ENCODE peak calls at places on chromosomes 12 and 14, in six cellular contexts. K is CD8-positive, alpha-beta memory T cell; R is astrocyte; M is thoracic aorta; D is mucosa of descending colon; X is GM12878. Q is an unnamed sample.

GRCh38 chr12:69068431-69068830 is 135.5 kb upstream of the CPM start:
- DNase-seq in K (no peak), R (peak; percentile 57), M (no peak), D (no peak), X (no peak), Q (no peak)

GRCh38 chr12:75720807-75721206 is 209.4 kb upstream of the KRR1 start:
- DNase-seq in K (no peak), R (no peak), M (no peak), D (no peak), X (no peak), Q (no peak)

GRCh38 chr12:27463826-27464554 is 17.5 kb downstream of the SMCO2 start:
- DNase-seq in K (no peak), R (peak; percentile 21), M (no peak), D (peak; percentile 41), X (no peak), Q (no peak)

GRCh38 chr12:53103860-53104305 is 597 bp downstream of the SOAT2 start:
- DNase-seq in K (peak; percentile 19), R (no peak), M (no peak), D (no peak), X (peak; percentile 44), Q (peak; percentile 73)

GRCh38 chr12:93317227-93317626 is 60.5 kb upstream of the NUDT4 start:
- DNase-seq in K (no peak), R (no peak), M (no peak), D (peak; percentile 39), X (no peak), Q (no peak)

GRCh38 chr14:100488057-100488456 is 99.2 kb downstream of the BEGAIN start:
- DNase-seq in K (no peak), R (no peak), M (no peak), D (no peak), X (no peak), Q (no peak)

GRCh38 chr12:133083345-133083744 is 2.6 kb downstream of the ZNF140 start:
- DNase-seq in K (no peak), R (no peak), M (no peak), D (no peak), X (no peak), Q (no peak)

GRCh38 chr14:61565181-61565580 is 130.1 kb upstream of the HIF1A start:
- DNase-seq in K (no peak), R (no peak), M (no peak), D (no peak), X (no peak), Q (no peak)

GRCh38 chr14:100708349-100709217 is 18.1 kb upstream of the DLK1 start:
- DNase-seq in K (no peak), R (no peak), M (no peak), D (peak; percentile 77), X (no peak), Q (no peak)

GRCh38 chr12:92146497-92146828 is 817 bp upstream of the BTG1 start:
- DNase-seq in K (no peak), R (peak; percentile 50), M (no peak), D (no peak), X (no peak), Q (no peak)

GRCh38 chr12:123601602-123602489 is at the start of gene DDX55:
- DNase-seq in K (peak; percentile 85), R (peak; percentile 66), M (no peak), D (peak; percentile 88), X (peak; percentile 23), Q (peak; percentile 80)

GRCh38 chr14:77376380-77376770 is 519 bp downstream of the TMED8 start:
- DNase-seq in K (no peak), R (no peak), M (no peak), D (peak; percentile 53), X (no peak), Q (no peak)

GRCh38 chr14:81062816-81063215 is 107.4 kb downstream of the TSHR start:
- DNase-seq in K (no peak), R (no peak), M (no peak), D (no peak), X (peak; percentile 1), Q (no peak)

GRCh38 chr12:57069522-57069921 is 9.1 kb downstream of the NEMP1 start:
- DNase-seq in K (peak; percentile 75), R (peak; percentile 66), M (no peak), D (no peak), X (no peak), Q (peak; percentile 85)

GRCh38 chr12:12272869-12273268 is 6.0 kb upstream of the LRP6 start:
- DNase-seq in K (no peak), R (peak; percentile 79), M (no peak), D (no peak), X (no peak), Q (no peak)

GRCh38 chr14:104552738-104553125 is 26.8 kb upstream of the C14orf180 start:
- DNase-seq in K (no peak), R (no peak), M (no peak), D (peak; percentile 2), X (no peak), Q (no peak)

GRCh38 chr12:2507811-2508210 is 287.0 kb upstream of the FKBP4 start:
- DNase-seq in K (no peak), R (no peak), M (no peak), D (no peak), X (no peak), Q (no peak)

GRCh38 chr14:99196310-99196650 is 75.7 kb downstream of the BCL11B start:
- DNase-seq in K (no peak), R (no peak), M (no peak), D (no peak), X (no peak), Q (no peak)

GRCh38 chr14:95196268-95196667 is 38.9 kb upstream of the DICER1 start:
- DNase-seq in K (peak; percentile 16), R (no peak), M (no peak), D (no peak), X (no peak), Q (no peak)

GRCh38 chr12:107492393-107493134 is 193.0 kb upstream of the PWP1 start:
- DNase-seq in K (no peak), R (no peak), M (no peak), D (peak; percentile 70), X (no peak), Q (peak; percentile 78)

GRCh38 chr14:77027538-77028383 is 747 bp downstream of the IRF2BPL start:
- DNase-seq in K (peak; percentile 77), R (peak; percentile 65), M (no peak), D (peak; percentile 85), X (no peak), Q (peak; percentile 69)

GRCh38 chr12:124046206-124046740 is 73.3 kb downstream of the ZNF664 start:
- DNase-seq in K (no peak), R (no peak), M (no peak), D (no peak), X (no peak), Q (no peak)

GRCh38 chr12:101824831-101825230 is 5.9 kb downstream of the GNPTAB start:
- DNase-seq in K (no peak), R (no peak), M (no peak), D (no peak), X (no peak), Q (no peak)

GRCh38 chr12:126770188-126770587 is 1496.8 kb upstream of the TMEM132C start:
- DNase-seq in K (no peak), R (no peak), M (no peak), D (no peak), X (no peak), Q (no peak)

GRCh38 chr14:101004954-101005353 is 101.4 kb upstream of the RTL1 start:
- DNase-seq in K (no peak), R (peak; percentile 73), M (no peak), D (no peak), X (no peak), Q (no peak)

GRCh38 chr14:77562681-77563080 is 53.8 kb downstream of the SPTLC2 start:
- DNase-seq in K (no peak), R (peak; percentile 89), M (no peak), D (no peak), X (no peak), Q (no peak)

GRCh38 chr12:112965643-112966042 is 12.7 kb upstream of the OAS2 start:
- DNase-seq in K (no peak), R (no peak), M (no peak), D (no peak), X (no peak), Q (no peak)
- H3K4me3 ChIP-seq in K (no peak overlapping the region), R (no peak overlapping the region), M (no peak overlapping the region), D (no peak overlapping the region), X (no peak overlapping the region), Q (no peak overlapping the region)

DNA sequence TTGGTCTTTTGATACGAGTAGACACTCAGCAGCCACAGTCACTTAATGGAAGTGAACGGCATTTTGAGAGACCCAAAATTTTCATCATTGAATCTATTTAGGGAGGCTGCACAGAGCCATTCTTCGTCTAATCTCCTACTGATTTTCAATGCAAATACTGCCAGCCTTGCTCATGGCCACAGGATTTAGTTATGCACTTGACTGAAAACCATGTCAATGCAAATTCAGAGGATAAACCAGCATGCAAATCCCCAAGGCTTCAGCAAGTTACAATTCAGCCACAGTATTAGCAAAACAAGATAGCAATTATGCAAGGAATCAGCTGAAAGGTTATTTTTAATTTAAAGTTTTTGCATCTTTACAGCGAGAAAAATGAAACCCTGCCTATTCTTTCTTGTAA is 985.5 kb upstream of the FLRT2 start:
- DNase-seq in K (no peak), R (no peak), M (no peak), D (no peak), X (no peak), Q (no peak)
- H3K4me1 ChIP-seq in K (no peaks in the 10 kb centered on the region), R (no peaks in the 10 kb centered on the region), M (no peaks in the 10 kb centered on the region), D (no peaks in the 10 kb centered on the region), X (no peaks in the 10 kb centered on the region), Q (no peaks in the 10 kb centered on the region)

DNA sequence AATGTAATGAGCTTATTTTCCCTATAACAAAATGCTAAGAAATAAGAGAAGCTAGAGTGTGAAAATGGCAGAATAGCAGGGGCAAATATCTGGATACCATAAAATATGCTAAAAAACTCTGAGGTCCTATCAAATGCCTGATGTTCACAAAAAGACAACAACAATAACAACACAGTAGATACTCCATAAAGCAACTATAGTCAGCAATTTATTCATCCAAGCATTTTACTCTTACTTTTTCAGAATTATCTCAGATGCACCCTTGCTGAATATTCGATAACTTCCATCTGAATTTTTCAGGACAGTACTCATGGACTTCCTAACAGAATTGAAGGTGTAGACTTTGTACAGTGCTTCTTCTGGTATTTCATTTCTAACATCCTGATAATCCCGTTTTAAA is 88.9 kb downstream of the ATP2B1 start:
- DNase-seq in K (no peak), R (no peak), M (no peak), D (no peak), X (no peak), Q (no peak)
- H3K36me3 ChIP-seq in K (no peaks in the 10 kb centered on the region), R (no peaks in the 10 kb centered on the region), M (no peaks in the 10 kb centered on the region), D (no peaks in the 10 kb centered on the region), X (peaks cover 19% of the 10 kb centered on the region), Q (no peaks in the 10 kb centered on the region)

DNA sequence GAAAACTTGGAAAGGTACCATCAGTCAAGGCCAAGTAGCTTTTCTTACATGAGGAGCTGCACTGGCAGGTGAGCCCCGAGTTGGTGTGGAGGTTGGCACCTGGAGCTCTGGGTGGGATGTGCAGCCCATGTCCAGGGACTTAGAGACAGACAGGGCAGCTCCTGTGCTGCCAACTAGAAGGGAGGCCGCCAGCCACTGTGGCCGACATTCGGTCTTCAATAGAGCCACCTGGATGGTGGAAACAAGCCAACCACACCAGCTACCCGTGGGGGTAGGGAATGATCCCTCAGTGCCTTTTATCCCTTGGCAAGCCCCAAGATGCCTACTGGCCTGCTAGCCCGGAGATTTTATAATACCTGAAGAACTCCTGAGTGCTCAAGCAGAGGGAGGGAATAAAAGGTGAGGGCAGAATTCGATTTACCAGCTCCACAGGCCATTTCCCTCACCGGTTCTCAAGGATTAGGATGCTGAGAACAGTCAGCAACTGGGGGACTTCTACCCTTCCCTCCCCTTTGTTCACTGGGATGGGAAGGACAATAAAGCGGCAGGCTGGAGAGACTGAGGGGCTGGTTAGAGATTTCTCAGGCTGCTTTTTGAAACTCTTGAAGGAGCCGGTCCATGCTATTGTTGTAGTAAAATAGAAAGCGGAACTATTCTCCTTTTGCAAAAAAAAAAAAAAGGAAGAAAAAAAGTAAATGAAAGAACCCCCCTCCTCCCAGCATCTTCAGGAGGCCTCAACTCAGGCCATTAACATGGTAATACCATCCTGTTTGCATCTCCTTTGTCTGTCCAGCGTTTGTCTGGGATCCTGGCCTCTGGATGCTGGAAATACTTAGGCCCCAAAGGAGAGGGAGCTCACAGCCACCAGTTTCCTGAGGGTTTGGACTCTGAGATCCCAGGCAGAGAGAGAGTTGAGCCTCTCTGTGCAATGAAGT is 321.6 kb downstream of the ZFP36L1 start:
- DNase-seq in K (no peak), R (no peak), M (no peak), D (no peak), X (peak; percentile 51), Q (no peak)
- H3K4me3 ChIP-seq in K (no peak overlapping the region), R (no peak overlapping the region), M (no peak overlapping the region), D (no peak overlapping the region), X (no peak overlapping the region), Q (no peak overlapping the region)